ENCODE peak calls at places on chromosome 22, in four cellular contexts. J is HEK293T, E is dorsolateral prefrontal cortex, F is RWPE1. R is an unnamed sample.

GRCh38 chr22:39239561-39240423 is 5.0 kb downstream of the PDGFB start:
- DNase-seq in J (no peak), E (no peak), F (peak), R (peak)

GRCh38 chr22:32632650-32633049 is 158.0 kb downstream of the FBXO7 start:
- DNase-seq in J (no peak), E (no peak), F (no peak), R (no peak)

GRCh38 chr22:46262449-46263207 is 515 bp downstream of the PKDREJ start:
- DNase-seq in J (no peak), E (no peak), F (no peak), R (peak)

GRCh38 chr22:24893341-24894070 is 53.0 kb downstream of the LHFPL7 start:
- DNase-seq in J (no peak), E (no peak), F (no peak), R (no peak)

GRCh38 chr22:48783821-48784266 is 1043.8 kb downstream of the BRD1 start:
- DNase-seq in J (no peak), E (peak), F (no peak), R (no peak)

GRCh38 chr22:20456064-20456721 is 18.6 kb upstream of the SCARF2 start:
- DNase-seq in J (peak), E (peak), F (peak), R (peak)

GRCh38 chr22:24812950-24813349 is 6.9 kb downstream of the SGSM1 start:
- DNase-seq in J (no peak), E (no peak), F (no peak), R (peak)

GRCh38 chr22:35072939-35073338 is 7.0 kb downstream of the ISX start:
- DNase-seq in J (no peak), E (no peak), F (peak), R (no peak)

GRCh38 chr22:37623075-37624016 is 14.7 kb downstream of the GGA1 start:
- DNase-seq in J (peak), E (peak), F (peak), R (peak)

GRCh38 chr22:28911279-28911640 is 27.9 kb downstream of the ZNRF3 start:
- DNase-seq in J (no peak), E (no peak), F (no peak), R (no peak)

GRCh38 chr22:39300198-39300830 is 19.1 kb downstream of the RPL3 start:
- DNase-seq in J (no peak), E (no peak), F (no peak), R (peak)